ENCODE peak calls at places on chromosomes 3 and 15, in six cellular contexts. Z, M, D, C, V and T are unnamed samples.

GRCh38 chr3:159782724-159783421 is 205.8 kb upstream of the IL12A start:
- DNase-seq in D (no peak), V (no peak), C (no peak), Z (no peak), M (no peak), T (no peak)

GRCh38 chr15:49877871-49878511 is 241.0 kb downstream of the ATP8B4 start:
- DNase-seq in V (no peak), M (no peak), Z (no peak), C (no peak), D (no peak), T (no peak)

GRCh38 chr3:195755391-195755790 is 34.6 kb downstream of the MUC20 start:
- DNase-seq in Z (no peak), D (no peak), M (no peak), V (no peak), C (no peak), T (no peak)

GRCh38 chr15:89680282-89680873 is 1.2 kb upstream of the PLIN1 start:
- DNase-seq in Z (no peak), M (no peak), D (no peak), V (peak; percentile 20), C (no peak), T (no peak)

GRCh38 chr3:149342413-149343340 is 9.2 kb upstream of the TM4SF18 start:
- DNase-seq in V (no peak), D (no peak), Z (no peak), M (no peak), C (no peak), T (no peak)

GRCh38 chr3:120795959-120796358 is 53.4 kb downstream of the GTF2E1 start:
- DNase-seq in Z (no peak), D (no peak), C (no peak), V (no peak), M (no peak), T (no peak)

GRCh38 chr15:56772868-56773639 is 39.7 kb upstream of the ZNF280D start:
- DNase-seq in V (peak; percentile 71), M (no peak), Z (no peak), C (no peak), D (no peak), T (no peak)

GRCh38 chr3:32681811-32682210 is 3.2 kb upstream of the CNOT10 start:
- DNase-seq in C (no peak), V (no peak), D (no peak), Z (no peak), M (no peak), T (no peak)

GRCh38 chr3:54046677-54047214 is 75.6 kb upstream of the CACNA2D3 start:
- DNase-seq in Z (no peak), D (no peak), M (no peak), C (no peak), V (no peak), T (no peak)